ENCODE peak calls at places on chromosomes 6 and 20, in seven cellular contexts. J is A549, M is mammary epithelial cell, B is bronchial epithelial cell, S is breast epithelium, X is thoracic aorta, H is choroid plexus epithelial cell. V is an unnamed sample.

GRCh38 chr6:105646391-105646867 is 243.5 kb upstream of the PREP start:
- DNase-seq in J (no peak), M (peak), B (peak), S (no peak), X (no peak), H (peak), V (no peak)

GRCh38 chr20:22584630-22584921 is 204 bp upstream of the FOXA2 start:
- DNase-seq in J (peak), M (no peak), B (peak), S (no peak), X (no peak), H (no peak), V (no peak)

GRCh38 chr20:51354769-51355319 is 187.7 kb downstream of the NFATC2 start:
- DNase-seq in J (peak), M (no peak), B (no peak), S (no peak), X (no peak), H (peak), V (no peak)

GRCh38 chr6:37308084-37308817 is 45.5 kb upstream of the RNF8 start:
- DNase-seq in J (no peak), M (no peak), B (peak), S (no peak), X (no peak), H (peak), V (peak)

GRCh38 chr20:18009116-18009515 is 40.3 kb downstream of the MGME1 start:
- DNase-seq in J (no peak), M (no peak), B (no peak), S (no peak), X (no peak), H (no peak), V (no peak)

GRCh38 chr6:117264487-117265424 is 602 bp upstream of the VGLL2 start:
- DNase-seq in J (no peak), M (peak), B (no peak), S (no peak), X (no peak), H (no peak), V (no peak)

GRCh38 chr6:127812985-127813681 is 87.7 kb downstream of the THEMIS start:
- DNase-seq in J (no peak), M (no peak), B (no peak), S (no peak), X (no peak), H (no peak), V (no peak)

GRCh38 chr6:131400054-131400781 is 172.8 kb upstream of the ARG1 start:
- DNase-seq in J (peak), M (peak), B (peak), S (no peak), X (no peak), H (peak), V (peak)

GRCh38 chr6:166570929-166571699 is 15.4 kb downstream of the RAMACL start:
- DNase-seq in J (no peak), M (no peak), B (peak), S (no peak), X (no peak), H (no peak), V (no peak)

GRCh38 chr6:142489722-142490610 is 188.2 kb downstream of the ADGRG6 start:
- DNase-seq in J (no peak), M (peak), B (peak), S (no peak), X (no peak), H (no peak), V (no peak)

GRCh38 chr20:38345643-38346042 is 639 bp upstream of the LBP start:
- DNase-seq in J (peak), M (no peak), B (no peak), S (no peak), X (no peak), H (no peak), V (no peak)

GRCh38 chr6:101403566-101403965 is 10.1 kb downstream of the GRIK2 start:
- DNase-seq in J (no peak), M (no peak), B (no peak), S (no peak), X (no peak), H (no peak), V (no peak)

GRCh38 chr6:3355358-3356055 is 96.8 kb downstream of the PSMG4 start:
- DNase-seq in J (no peak), M (no peak), B (no peak), S (no peak), X (peak), H (peak), V (peak)

DNA sequence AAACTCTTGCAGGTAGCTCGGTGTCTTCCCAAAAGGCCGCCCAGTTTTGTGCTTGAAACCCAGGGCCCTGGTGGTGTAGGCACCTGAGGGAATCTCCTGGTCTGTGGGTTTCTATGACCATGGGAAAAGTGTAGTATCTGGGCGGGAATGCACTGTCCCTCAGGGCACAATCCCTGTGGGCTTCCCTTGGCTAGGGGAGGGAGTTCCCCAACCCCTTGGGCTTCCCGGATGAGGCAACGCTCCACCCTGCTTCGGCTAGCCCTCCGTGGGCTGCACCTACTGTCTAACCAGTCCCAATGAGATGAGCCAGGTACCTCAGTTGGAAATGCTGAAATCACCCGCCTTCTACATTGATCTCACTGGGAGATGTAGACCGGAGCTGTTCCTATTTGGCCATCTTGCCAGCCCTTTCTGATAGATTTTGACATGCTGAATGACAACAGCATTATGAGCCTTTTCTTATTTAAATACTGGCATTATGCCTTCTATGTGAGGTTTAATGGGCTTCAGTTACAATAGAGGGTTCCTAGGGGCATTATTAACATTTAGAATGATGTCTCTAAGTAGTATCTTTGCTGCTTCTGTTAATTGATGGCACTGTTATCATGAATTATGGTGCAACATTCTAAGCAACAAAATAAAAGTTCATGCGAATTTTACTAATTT is 133.7 kb upstream of the FLRT3 start:
- DNase-seq in J (no peak), M (no peak), B (no peak), S (no peak), X (no peak), H (no peak), V (no peak)
- H3K4me3 ChIP-seq in J (no peak), M (no peak), B (no peak), S (no peak), X (no peak), H (no peak), V (no peak)

GRCh38 chr6:24405262-24405661 is 2.5 kb downstream of the MRS2 start:
- DNase-seq in J (no peak), M (no peak), B (no peak), S (no peak), X (no peak), H (no peak), V (no peak)

GRCh38 chr6:24412294-24412693 is 9.6 kb downstream of the MRS2 start:
- DNase-seq in J (no peak), M (no peak), B (no peak), S (no peak), X (no peak), H (no peak), V (no peak)

GRCh38 chr6:24403501-24403824 is 727 bp downstream of the MRS2 start:
- DNase-seq in J (no peak), M (peak), B (peak), S (no peak), X (no peak), H (no peak), V (no peak)

GRCh38 chr6:24410622-24411021 is 7.9 kb downstream of the MRS2 start:
- DNase-seq in J (no peak), M (no peak), B (no peak), S (no peak), X (no peak), H (no peak), V (no peak)

DNA sequence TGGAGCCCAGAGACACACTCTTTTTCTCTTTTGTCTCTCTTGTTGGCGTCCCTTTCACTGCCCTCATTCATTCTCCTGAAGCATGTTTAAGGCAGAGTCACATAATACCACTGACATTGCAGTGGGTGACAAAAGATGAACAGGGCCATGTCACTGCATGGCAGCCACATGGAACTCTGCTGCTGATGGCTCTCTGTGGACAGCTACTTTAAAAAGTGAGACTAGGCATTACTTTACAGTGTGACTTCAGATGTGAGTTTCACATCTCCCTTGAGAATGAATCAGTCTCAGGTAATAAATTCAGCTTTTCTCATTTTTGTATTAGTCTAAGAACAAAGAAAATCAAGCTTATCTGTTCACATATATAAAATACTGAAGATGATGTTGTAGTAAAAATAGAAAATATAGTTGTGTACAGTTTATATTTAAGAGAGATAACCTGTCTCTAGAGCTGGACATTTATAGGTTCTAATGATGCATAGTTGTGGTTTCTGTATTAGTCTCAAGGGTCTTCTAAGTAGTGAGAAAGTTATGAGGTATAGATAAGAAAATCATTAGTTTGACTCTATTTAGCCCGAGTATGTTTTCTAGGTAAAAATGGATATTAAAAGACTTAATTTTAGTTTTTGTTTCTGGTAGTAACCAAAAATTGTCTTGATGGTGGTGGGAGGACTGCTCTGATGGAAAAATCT is 6.1 kb downstream of the MRS2 start:
- DNase-seq in J (no peak), M (no peak), B (no peak), S (no peak), X (no peak), H (no peak), V (no peak)
- TF ChIP-seq CTCF in J (no peak), M (no peak), B (no peak), S (no peak), X (no peak), H (no peak), V (no peak)

GRCh38 chr20:59222982-59223610 is 59.5 kb downstream of the ZNF831 start:
- DNase-seq in J (peak), M (no peak), B (no peak), S (no peak), X (no peak), H (peak), V (no peak)
- H3K4me3 ChIP-seq in J (peak), M (no peak), B (no peak), S (peak), X (peak), H (no peak), V (no peak)

GRCh38 chr6:76633259-76633658 is 560.8 kb upstream of the IMPG1 start:
- DNase-seq in J (no peak), M (no peak), B (no peak), S (no peak), X (no peak), H (no peak), V (no peak)
- TF ChIP-seq CTCF in J (no peak), M (no peak), B (no peak), S (no peak), X (no peak), H (no peak), V (no peak)

GRCh38 chr6:151071295-151071694 is 168.5 kb upstream of the AKAP12 start:
- DNase-seq in J (peak), M (no peak), B (peak), S (no peak), X (peak), H (peak), V (peak)
- H3K4me3 ChIP-seq in J (peak), M (no peak), B (no peak), S (no peak), X (peak), H (peak), V (peak)

DNA sequence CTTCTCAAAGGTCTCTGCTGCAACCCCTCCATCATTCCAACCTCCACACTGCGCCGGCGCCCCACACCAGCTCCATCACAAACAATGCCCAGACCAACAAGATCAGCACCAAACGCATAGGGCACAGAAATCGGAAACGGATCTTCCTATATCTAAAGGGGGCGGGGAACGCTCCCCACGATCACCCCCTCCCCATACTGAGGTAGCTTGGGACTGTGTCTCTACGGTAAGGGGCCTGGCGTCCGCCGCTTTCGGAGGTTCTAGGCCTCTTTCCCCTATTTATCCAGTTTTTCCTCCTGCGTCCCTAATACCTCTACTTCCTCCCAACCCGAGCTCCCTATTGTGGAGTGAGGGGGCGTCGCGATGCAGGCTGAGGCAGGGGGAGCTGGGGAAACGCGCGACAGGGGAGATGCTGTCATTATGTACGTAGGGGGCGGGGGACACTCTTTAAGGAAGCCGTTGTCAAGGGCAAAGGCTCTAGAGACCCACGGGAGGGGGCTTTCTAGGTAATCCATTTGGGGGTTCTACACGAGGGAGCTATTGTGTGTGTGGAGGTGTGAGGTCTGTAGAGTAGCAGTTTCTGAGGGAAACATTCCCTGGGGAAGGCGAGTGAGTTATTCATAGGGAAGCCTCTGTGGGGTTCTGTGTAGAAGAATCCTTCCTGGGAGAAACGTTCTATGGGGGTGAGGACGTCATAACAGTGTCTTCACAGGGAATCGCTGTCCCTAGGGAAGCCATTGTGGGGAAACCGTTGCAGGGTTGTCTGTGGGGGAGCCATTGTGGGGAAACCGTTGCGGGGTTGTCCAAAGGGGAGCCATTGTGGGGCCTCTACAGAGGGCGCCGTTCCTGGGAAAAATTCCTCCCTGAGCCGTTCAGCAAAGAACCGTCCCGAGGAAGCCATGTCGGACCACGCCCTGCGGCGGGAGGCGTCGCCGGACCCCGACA is 716 bp downstream of the DNAAF9 start:
- DNase-seq in J (no peak), M (peak), B (peak), S (peak), X (no peak), H (peak), V (peak)
- TF ChIP-seq CTCF in J (no peak), M (no peak), B (peak), S (no peak), X (no peak), H (peak), V (no peak)

GRCh38 chr6:1574895-1575212 is 34.9 kb upstream of the FOXC1 start:
- DNase-seq in J (no peak), M (no peak), B (no peak), S (no peak), X (no peak), H (no peak), V (no peak)

GRCh38 chr6:1576166-1576565 is 33.5 kb upstream of the FOXC1 start:
- DNase-seq in J (no peak), M (no peak), B (no peak), S (no peak), X (no peak), H (peak), V (no peak)

GRCh38 chr6:1574083-1574761 is 35.5 kb upstream of the FOXC1 start:
- DNase-seq in J (no peak), M (no peak), B (peak), S (no peak), X (no peak), H (no peak), V (no peak)

GRCh38 chr6:1576711-1577110 is 33.0 kb upstream of the FOXC1 start:
- DNase-seq in J (no peak), M (no peak), B (no peak), S (no peak), X (no peak), H (no peak), V (no peak)

DNA sequence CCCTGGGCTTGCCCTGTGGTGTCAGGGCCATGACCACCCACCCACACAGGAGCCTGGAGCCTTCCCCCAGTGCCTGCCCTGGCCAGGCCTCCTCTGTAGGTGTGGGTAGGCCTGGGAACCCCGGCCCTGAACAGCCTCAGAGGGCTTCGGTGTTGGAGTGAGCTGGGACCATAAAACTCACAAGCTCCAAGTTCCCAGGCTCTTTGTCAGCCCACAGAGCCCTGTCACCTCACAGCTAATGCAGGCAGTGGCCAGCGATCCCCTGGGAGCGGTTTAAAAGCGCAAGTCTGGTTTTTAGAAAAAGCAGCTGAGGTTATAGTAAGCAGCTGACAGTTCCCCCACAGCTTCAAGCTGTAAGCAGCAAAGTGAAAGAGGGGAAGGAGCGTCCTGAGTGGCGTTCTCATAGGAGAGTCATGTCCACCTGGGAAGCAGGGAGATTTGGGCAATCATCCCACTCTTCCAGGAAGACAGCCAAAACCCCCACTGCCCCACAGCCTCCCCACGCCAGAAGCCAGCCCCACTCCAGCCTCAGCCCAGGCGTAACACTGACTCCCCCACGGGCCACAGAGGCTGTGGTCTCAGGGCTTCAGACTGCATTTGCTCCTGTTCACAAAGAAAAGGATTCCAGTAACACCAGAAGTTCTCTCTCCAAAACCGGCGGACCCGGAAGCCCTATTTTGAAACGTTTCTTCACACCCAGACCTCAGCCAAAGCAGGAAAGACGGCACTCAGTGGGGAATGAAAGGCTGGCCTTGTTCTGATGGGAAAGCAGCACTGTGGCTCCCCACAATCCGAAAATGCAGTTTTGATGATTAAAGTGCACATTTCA is 34.3 kb upstream of the FOXC1 start:
- DNase-seq in J (no peak), M (no peak), B (no peak), S (no peak), X (no peak), H (peak), V (peak)
- H3K4me3 ChIP-seq in J (no peak), M (no peak), B (no peak), S (peak), X (peak), H (peak), V (peak)

GRCh38 chr6:50030777-50031562 is 9.2 kb upstream of the DEFB110 start:
- DNase-seq in J (peak), M (peak), B (peak), S (no peak), X (no peak), H (no peak), V (no peak)
- TF ChIP-seq CTCF in J (peak), M (peak), B (peak), S (no peak), X (no peak), H (no peak), V (peak)

DNA sequence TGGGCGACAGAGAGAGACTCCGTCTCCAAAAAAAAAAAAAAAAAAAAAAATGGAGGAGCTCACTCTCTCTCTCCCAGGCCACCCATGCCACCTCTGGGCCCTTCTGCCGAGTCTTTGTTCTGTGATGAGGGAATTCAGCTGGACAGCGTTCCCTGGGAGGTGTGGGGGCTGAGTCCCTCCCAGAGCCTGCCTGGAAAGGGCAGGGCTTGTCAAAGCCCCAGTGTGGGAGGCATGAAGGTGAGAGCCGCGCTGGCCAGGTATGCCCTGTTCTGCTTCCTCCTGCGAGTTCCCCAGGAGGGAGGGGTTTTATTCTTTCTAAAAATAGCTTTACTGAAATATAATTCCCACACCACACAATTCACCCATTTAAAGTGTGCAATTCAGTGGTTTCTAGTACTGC is 69.6 kb downstream of the TMEM242 start:
- DNase-seq in J (no peak), M (no peak), B (no peak), S (no peak), X (no peak), H (no peak), V (no peak)
- H3K4me3 ChIP-seq in J (no peak), M (no peak), B (no peak), S (no peak), X (no peak), H (no peak), V (no peak)

GRCh38 chr6:17281100-17281496 is at the start of gene RBM24:
- DNase-seq in J (peak), M (peak), B (peak), S (peak), X (no peak), H (peak), V (peak)
- TF ChIP-seq CTCF in J (peak), M (peak), B (peak), S (peak), X (peak), H (peak), V (peak)